ENCODE peak calls at places on chromosomes 4 and X, in five cellular contexts. V is IMR-90, I is K562, L is A549, Q is H1. M is an unnamed sample.
A peak's percentile ranks its signal among the peaks of the same experiment; 100 is the strongest.

GRCh38 chr4:59956366-59956765 is 1243.8 kb upstream of the ADGRL3 start:
- DNase-seq in V (no peak), I (no peak), Q (no peak), L (no peak), M (no peak)

GRCh38 chr4:157791236-157791635 is 381.6 kb downstream of the GASK1B start:
- DNase-seq in L (no peak), V (no peak), I (no peak), Q (no peak), M (no peak)

GRCh38 chrX:48747415-48748026 is 14.0 kb upstream of the GLOD5 start:
- DNase-seq in V (no peak), L (no peak), I (no peak), Q (no peak), M (no peak)

GRCh38 chrX:40539214-40540142 is 41.3 kb upstream of the ATP6AP2 start:
- DNase-seq in I (peak; percentile 64), Q (peak; percentile 70), V (peak; percentile 71), L (no peak), M (no peak)

GRCh38 chr4:115145393-115146160 is 32.2 kb upstream of the NDST4 start:
- DNase-seq in V (no peak), Q (no peak), I (no peak), L (no peak), M (no peak)

GRCh38 chr4:173489514-173489913 is 40.5 kb downstream of the HAND2 start:
- DNase-seq in Q (no peak), V (peak; percentile 86), I (no peak), L (no peak), M (no peak)

GRCh38 chr4:159018062-159018629 is 84.7 kb upstream of the RAPGEF2 start:
- DNase-seq in V (no peak), Q (no peak), I (peak; percentile 41), L (no peak), M (no peak)

GRCh38 chr4:90950385-90950841 is 823.2 kb downstream of the CCSER1 start:
- DNase-seq in L (no peak), V (no peak), Q (no peak), I (no peak), M (no peak)

GRCh38 chr4:161929966-161930365 is 233.8 kb downstream of the FSTL5 start:
- DNase-seq in Q (no peak), I (no peak), V (peak; percentile 35), L (no peak), M (no peak)

GRCh38 chr4:54558889-54559682 is 98.7 kb upstream of the KIT start:
- DNase-seq in V (no peak), L (no peak), I (no peak), Q (no peak), M (no peak)

GRCh38 chr4:48778431-48779094 is 1.5 kb downstream of the FRYL start:
- DNase-seq in I (peak; percentile 16), Q (no peak), V (peak; percentile 57), L (no peak), M (peak; percentile 19)

GRCh38 chr4:30073001-30073710 is 647.0 kb upstream of the PCDH7 start:
- DNase-seq in L (no peak), Q (no peak), I (no peak), V (no peak), M (no peak)

GRCh38 chr4:80125252-80126177 is 52.5 kb upstream of the ANTXR2 start:
- DNase-seq in Q (no peak), L (no peak), I (peak; percentile 58), V (peak; percentile 50), M (no peak)

GRCh38 chrX:32788936-32789335 is 422.4 kb downstream of the DMD start:
- DNase-seq in Q (no peak), L (no peak), V (no peak), I (no peak), M (no peak)

GRCh38 chr4:153733751-153734448 is 25.9 kb downstream of the RNF175 start:
- DNase-seq in V (no peak), Q (no peak), L (no peak), I (no peak), M (no peak)

GRCh38 chr4:178306565-178306964 is 864.3 kb upstream of the AGA start:
- DNase-seq in Q (no peak), I (no peak), L (no peak), V (peak; percentile 7), M (no peak)

GRCh38 chr4:123102897-123103489 is 180.6 kb upstream of the NUDT6 start:
- DNase-seq in Q (no peak), V (peak; percentile 69), I (peak; percentile 44), L (peak; percentile 10), M (peak; percentile 49)

GRCh38 chr4:187944179-187944578 is 51.4 kb upstream of the ZFP42 start:
- DNase-seq in L (no peak), I (no peak), Q (no peak), V (no peak), M (no peak)

GRCh38 chrX:100410901-100411801 is 1.1 kb upstream of the PCDH19 start:
- DNase-seq in Q (peak; percentile 50), V (no peak), L (no peak), I (no peak), M (no peak)

GRCh38 chr4:184911310-184911709 is 85.5 kb upstream of the ACSL1 start:
- DNase-seq in L (no peak), I (no peak), Q (no peak), V (peak; percentile 40), M (no peak)

GRCh38 chr4:176393306-176394013 is 73.7 kb downstream of the SPCS3 start:
- DNase-seq in L (no peak), Q (no peak), V (peak; percentile 58), I (no peak), M (no peak)

GRCh38 chr4:26766142-26766541 is 94.5 kb upstream of the STIM2 start:
- DNase-seq in V (no peak), I (no peak), L (no peak), Q (no peak), M (no peak)

GRCh38 chr4:147118523-147118922 is 172.9 kb upstream of the TTC29 start:
- DNase-seq in V (peak; percentile 75), L (no peak), I (no peak), Q (no peak), M (no peak)

GRCh38 chr4:140099993-140100392 is 54.0 kb downstream of the MAML3 start:
- DNase-seq in Q (no peak), I (no peak), V (peak; percentile 28), L (no peak), M (no peak)

GRCh38 chr4:112853662-112854256 is 195.7 kb upstream of the ANK2 start:
- DNase-seq in I (no peak), Q (no peak), V (no peak), L (no peak), M (no peak)

GRCh38 chr4:176357359-176358082 is 37.8 kb downstream of the SPCS3 start:
- DNase-seq in I (no peak), L (no peak), Q (no peak), V (peak; percentile 39), M (no peak)

GRCh38 chrX:94524867-94525266 is 850.9 kb downstream of the FAM133A start:
- DNase-seq in I (peak; percentile 1), Q (no peak), V (no peak), L (no peak), M (no peak)

GRCh38 chrX:65534450-65535292 is at the start of gene LAS1L:
- DNase-seq in I (peak; percentile 98), Q (peak; percentile 82), L (peak; percentile 90), V (peak; percentile 92), M (peak; percentile 89)

GRCh38 chrX:12580548-12580947 is 210.7 kb upstream of the PRPS2 start:
- DNase-seq in Q (no peak), V (peak; percentile 7), I (no peak), L (peak; percentile 5), M (peak; percentile 0)

GRCh38 chrX:69126642-69127041 is 38.6 kb downstream of the PJA1 start:
- DNase-seq in Q (no peak), I (no peak), V (no peak), L (no peak), M (no peak)
- TF ChIP-seq MAFK in Q (no peak), I (no peak), V (no peak), L (no peak), M (no peak)

DNA sequence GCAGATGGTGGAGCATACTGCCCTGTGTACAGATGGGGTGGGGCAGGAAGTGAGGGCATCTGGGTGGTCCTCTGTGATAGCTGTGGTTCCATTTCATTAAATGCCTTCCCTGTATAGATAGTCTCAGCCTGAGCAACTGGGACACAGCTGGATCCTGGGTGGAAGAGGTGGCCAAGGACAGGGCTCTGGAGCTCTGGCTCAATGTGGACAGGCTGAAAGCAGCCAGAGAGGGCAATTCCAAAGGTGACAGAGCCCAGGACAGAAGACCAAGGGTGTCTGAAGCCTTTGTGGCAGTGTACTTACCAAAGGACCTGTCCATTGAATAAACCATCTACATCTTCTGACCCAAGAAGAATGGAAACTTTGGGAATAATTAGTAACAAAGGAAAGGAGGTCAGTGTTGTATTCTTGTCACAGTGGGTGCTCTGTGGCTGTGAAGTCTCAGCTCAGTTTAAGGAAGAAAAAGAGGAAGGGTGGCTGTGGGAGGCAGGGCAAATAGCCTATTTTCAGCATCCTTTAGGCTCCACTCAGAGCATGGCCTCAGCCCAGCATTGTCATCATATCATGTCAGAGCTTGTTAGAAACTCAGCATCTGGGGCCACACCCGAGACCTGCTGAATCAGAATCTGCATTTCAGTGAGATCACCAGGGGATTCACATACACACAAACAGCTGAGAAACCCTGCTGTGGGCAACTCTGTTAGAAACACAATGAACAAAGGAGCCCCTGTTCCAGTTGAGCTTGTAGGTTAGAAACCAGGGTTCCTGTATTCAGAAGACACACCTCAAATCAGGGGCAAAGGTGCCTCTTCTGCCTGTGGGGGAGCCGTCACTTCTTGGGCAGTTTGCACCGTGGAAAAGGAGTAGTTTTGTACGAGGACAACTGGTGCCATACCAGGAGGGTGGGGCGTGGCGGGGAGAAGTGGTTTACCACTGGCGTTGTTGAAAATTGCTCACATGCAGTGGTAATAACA is 168.6 kb downstream of the PTTG2 start:
- DNase-seq in Q (peak; percentile 58), V (peak; percentile 89), L (no peak), I (no peak), M (peak; percentile 91)
- TF ChIP-seq MAFK in Q (peak; percentile 24), V (peak; percentile 61), L (no peak), I (no peak), M (peak; percentile 8)

DNA sequence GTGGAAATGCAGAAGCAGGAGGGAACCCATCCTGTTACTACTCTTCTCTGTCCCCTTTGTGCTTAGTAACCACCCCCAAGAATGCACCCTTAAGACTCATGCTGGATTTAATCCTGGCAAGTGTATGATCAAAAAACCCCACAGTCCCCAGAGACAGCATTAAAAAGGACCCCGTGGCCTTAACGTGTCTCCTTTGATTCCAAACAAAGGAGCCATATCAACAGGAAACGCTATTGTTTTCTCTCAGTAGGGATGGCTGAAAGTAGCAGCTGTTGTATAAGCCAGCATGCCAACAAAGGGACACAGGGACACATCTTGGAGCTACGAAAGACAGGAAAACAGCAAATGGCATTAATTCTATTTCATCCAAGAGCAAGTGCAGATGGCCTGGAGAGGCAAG is 177.4 kb upstream of the GLRA2 start:
- DNase-seq in L (no peak), V (no peak), Q (no peak), I (no peak), M (no peak)
- TF ChIP-seq MAFK in L (no peak), V (no peak), Q (no peak), I (no peak), M (no peak)

DNA sequence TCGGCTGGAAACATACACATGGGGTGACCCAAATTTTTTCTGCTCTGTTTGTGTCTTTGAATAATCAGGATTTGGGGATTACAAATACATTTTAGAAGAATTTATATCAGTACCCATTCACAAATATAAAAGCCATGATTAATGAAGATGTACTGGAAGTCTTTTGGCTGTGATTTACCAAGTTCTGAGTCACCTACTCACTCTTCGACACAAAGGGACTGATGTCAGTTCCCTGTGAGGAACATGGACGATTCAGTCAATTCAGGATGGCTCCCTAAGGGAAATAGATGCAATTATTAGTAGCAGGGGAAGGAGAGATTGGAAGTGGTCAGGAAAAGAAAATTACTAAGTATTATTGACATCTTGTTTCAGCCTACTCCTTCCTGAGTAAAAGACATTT is 550.8 kb upstream of the SLIT2 start:
- DNase-seq in Q (no peak), L (no peak), I (no peak), V (peak; percentile 24), M (no peak)
- TF ChIP-seq MAFK in Q (no peak), L (no peak), I (no peak), V (no peak), M (no peak)